ENCODE peak calls at places on chromosome 11, in seven cellular contexts. B is K562, L is WTC11, Z is HCT116, N is H1, S is HepG2, P is GM12878. Y is an unnamed sample.

GRCh38 chr11:75667831-75668507 is 869 bp downstream of the MAP6 start:
- DNase-seq in L (peak), S (no peak), P (no peak), N (no peak), B (no peak), Z (no peak), Y (peak)

GRCh38 chr11:93133710-93134109 is 64.1 kb downstream of the SLC36A4 start:
- DNase-seq in B (no peak), L (no peak), S (no peak), P (no peak), Z (no peak), N (no peak), Y (no peak)

GRCh38 chr11:70756756-70757155 is 358.4 kb downstream of the CTTN start:
- DNase-seq in N (no peak), L (no peak), P (no peak), B (no peak), S (no peak), Z (no peak), Y (no peak)

GRCh38 chr11:95567685-95568084 is 221.9 kb downstream of the FAM76B start:
- DNase-seq in L (no peak), Z (no peak), S (no peak), B (no peak), N (no peak), P (no peak), Y (no peak)

GRCh38 chr11:9070740-9071476 is 20.5 kb downstream of the SCUBE2 start:
- DNase-seq in B (no peak), L (no peak), P (no peak), S (no peak), Z (no peak), N (no peak), Y (no peak)

GRCh38 chr11:71131861-71132260 is 120.5 kb downstream of the SHANK2 start:
- DNase-seq in N (no peak), B (no peak), S (no peak), L (no peak), Z (no peak), P (no peak), Y (no peak)

GRCh38 chr11:85742873-85743275 is 56.9 kb upstream of the CCDC89 start:
- DNase-seq in Z (no peak), B (no peak), N (no peak), S (no peak), P (no peak), L (no peak), Y (no peak)

GRCh38 chr11:130431337-130431773 is 2.9 kb upstream of the ADAMTS8 start:
- DNase-seq in S (peak), Z (peak), B (peak), L (peak), P (no peak), N (peak), Y (peak)

GRCh38 chr11:84722583-84723108 is 904.5 kb downstream of the DLG2 start:
- DNase-seq in L (peak), Z (no peak), S (no peak), B (no peak), P (no peak), N (no peak), Y (no peak)
- TF ChIP-seq SP1 in L (no peak), Z (no peak), S (no peak), B (no peak), P (no peak), N (no peak), Y (no peak)

GRCh38 chr11:66259225-66259624 is 9.2 kb upstream of the RAB1B start:
- DNase-seq in S (no peak), Z (no peak), N (no peak), B (no peak), P (no peak), L (no peak), Y (no peak)
- TF ChIP-seq SP1 in S (no peak), Z (no peak), N (no peak), B (no peak), P (no peak), L (no peak), Y (no peak)

GRCh38 chr11:118243993-118244762 is 8.0 kb downstream of the MPZL3 start:
- DNase-seq in N (no peak), B (no peak), P (no peak), Z (no peak), S (no peak), L (no peak), Y (no peak)

GRCh38 chr11:118243161-118243560 is 9.0 kb downstream of the MPZL3 start:
- DNase-seq in S (no peak), P (no peak), B (no peak), L (no peak), N (no peak), Z (no peak), Y (no peak)

GRCh38 chr11:118239509-118239908 is 12.7 kb downstream of the MPZL3 start:
- DNase-seq in P (no peak), Z (no peak), N (no peak), L (no peak), B (no peak), S (no peak), Y (no peak)

GRCh38 chr11:118238947-118239346 is 13.2 kb downstream of the MPZL3 start:
- DNase-seq in L (no peak), S (no peak), P (no peak), N (no peak), Z (no peak), B (no peak), Y (no peak)

GRCh38 chr11:118241191-118242098 is 10.7 kb downstream of the MPZL3 start:
- DNase-seq in P (no peak), B (peak), S (peak), Z (peak), L (no peak), N (no peak), Y (no peak)
- TF ChIP-seq SP1 in P (peak), B (no peak), S (no peak), Z (peak), L (no peak), N (no peak), Y (no peak)

GRCh38 chr11:59625703-59626102 is 10.1 kb upstream of the OSBP start:
- DNase-seq in S (no peak), Z (no peak), P (no peak), L (no peak), N (no peak), B (no peak), Y (no peak)
- TF ChIP-seq SP1 in S (no peak), Z (no peak), P (no peak), L (no peak), N (no peak), B (no peak), Y (no peak)

DNA sequence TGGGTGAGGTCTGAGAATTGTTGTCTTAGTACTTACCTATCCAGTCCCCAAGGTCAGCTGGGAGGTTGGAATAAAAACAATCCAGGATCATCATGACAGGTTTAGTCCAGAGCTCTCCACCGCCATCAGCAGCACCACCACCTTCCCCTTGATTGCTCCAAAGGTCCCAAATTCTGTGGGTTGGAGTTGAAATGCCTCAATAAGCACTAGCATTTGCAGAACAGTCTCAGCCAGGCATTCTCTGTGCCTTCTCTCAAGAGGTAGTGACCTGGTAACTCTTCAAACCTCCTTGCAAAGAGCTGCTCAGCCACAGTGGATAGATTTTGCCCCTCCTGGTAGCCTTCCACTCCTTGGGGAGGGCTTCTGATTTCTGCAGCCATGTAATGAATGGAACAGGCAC is 69.6 kb downstream of the PRDM11 start:
- DNase-seq in S (no peak), B (no peak), L (no peak), P (no peak), N (no peak), Z (no peak), Y (no peak)
- TF ChIP-seq SP1 in S (no peak), B (no peak), L (no peak), P (no peak), N (no peak), Z (no peak), Y (no peak)

GRCh38 chr11:67648140-67648795 is 2.3 kb downstream of the ACY3 start:
- DNase-seq in B (peak), S (peak), N (no peak), P (no peak), L (peak), Z (peak), Y (no peak)
- TF ChIP-seq SP1 in B (no peak), S (no peak), N (no peak), P (no peak), L (no peak), Z (no peak), Y (no peak)

GRCh38 chr11:78428773-78429172 is 11.2 kb upstream of the GAB2 start:
- DNase-seq in L (no peak), S (no peak), Z (no peak), P (no peak), N (no peak), B (no peak), Y (no peak)

GRCh38 chr11:78429209-78429608 is 11.6 kb upstream of the GAB2 start:
- DNase-seq in B (no peak), Z (no peak), N (no peak), S (no peak), P (no peak), L (no peak), Y (no peak)

GRCh38 chr11:78427615-78428272 is 10.1 kb upstream of the GAB2 start:
- DNase-seq in B (no peak), N (no peak), P (no peak), Z (no peak), L (no peak), S (no peak), Y (no peak)

GRCh38 chr11:78428273-78428651 is 10.6 kb upstream of the GAB2 start:
- DNase-seq in S (no peak), P (no peak), N (no peak), L (no peak), B (no peak), Z (no peak), Y (no peak)

DNA sequence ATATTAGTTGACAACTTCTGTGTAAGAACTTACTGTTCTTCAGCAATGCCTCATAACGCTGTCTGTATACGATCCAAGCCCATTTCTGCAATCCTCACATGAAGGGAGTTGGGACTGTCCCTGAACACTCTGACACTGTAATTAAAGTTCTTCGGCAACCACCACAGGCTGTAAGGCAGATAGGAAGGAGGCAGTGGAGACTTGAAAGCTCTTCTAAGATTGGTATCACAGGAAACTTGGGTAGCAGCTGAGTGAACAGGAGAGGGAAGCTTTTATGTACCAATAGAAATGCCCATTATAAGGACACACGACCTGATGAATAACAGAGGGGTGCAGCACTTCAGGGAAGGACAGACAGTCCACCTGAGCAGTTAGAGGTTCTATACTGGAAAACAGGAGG is 12.0 kb upstream of the GAB2 start:
- DNase-seq in P (no peak), Z (no peak), N (no peak), L (no peak), S (no peak), B (no peak), Y (no peak)
- TF ChIP-seq SP1 in P (no peak), Z (no peak), N (no peak), L (no peak), S (no peak), B (no peak), Y (no peak)

GRCh38 chr11:121291896-121292502 is 572 bp upstream of the SC5D start:
- DNase-seq in N (no peak), B (no peak), Z (no peak), P (peak), L (no peak), S (no peak), Y (no peak)
- TF ChIP-seq SP1 in N (no peak), B (no peak), Z (no peak), P (no peak), L (no peak), S (no peak), Y (no peak)

DNA sequence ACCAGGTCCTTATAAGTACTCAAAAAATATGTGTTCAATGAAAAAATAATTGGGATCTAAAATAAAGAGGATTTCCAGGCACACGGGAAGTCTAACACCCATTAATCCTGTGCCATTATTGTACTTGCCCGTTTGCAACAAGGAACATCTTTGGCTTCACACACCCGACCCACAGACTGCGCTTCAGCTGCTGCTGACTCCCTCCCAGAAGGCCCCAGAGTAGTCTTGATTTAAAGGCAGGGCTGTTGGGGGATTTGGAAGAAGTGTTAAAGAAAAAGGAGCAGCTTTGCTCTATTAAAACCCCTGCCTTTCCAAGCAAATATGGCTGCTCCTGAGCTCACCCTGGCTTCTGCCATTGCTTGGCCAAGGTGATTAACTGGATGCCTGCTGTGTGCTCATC is 76.2 kb downstream of the KIRREL3 start:
- DNase-seq in N (no peak), P (no peak), B (no peak), S (no peak), Z (no peak), L (no peak), Y (no peak)
- TF ChIP-seq SP1 in N (no peak), P (no peak), B (no peak), S (no peak), Z (no peak), L (no peak), Y (no peak)

DNA sequence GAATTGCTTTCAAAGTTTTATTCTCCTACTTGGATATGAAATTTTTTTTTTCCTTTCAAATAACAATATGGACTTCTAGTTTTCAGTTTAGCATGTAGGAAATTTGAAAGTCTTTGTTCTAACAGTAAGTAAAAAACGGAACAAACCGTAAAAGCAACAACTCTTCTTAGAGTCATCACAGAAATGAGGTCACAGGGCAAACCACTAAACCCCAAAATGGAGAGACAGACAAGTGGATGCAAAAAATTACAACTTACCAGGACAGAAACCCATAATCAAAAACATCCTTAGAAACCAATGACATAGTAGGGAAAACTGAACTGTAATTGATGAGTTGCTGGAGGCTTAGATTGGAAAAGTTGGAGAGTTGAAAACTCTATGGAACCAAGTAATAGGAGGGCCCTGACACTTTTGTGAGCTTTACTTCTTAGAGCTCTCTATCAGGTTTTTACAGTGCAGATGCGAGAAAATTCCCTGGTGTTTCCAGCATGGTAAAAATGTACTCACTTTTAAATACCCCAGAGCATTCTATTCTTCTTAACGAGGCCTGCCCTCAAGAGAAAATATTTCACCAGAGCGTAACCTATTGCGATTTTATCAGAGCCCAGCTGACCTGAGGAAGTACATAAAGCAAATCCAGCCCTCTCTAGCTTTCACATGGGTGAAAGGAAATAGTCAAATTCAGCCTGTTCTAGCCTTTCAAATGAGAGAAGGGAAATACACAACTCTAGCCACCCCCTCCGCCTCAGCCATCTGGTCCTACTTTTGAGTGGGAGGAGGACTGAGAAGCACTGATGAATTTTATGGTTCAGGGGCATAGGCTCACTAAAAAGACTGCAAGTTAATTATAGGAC is 39.2 kb downstream of the CASP12 start:
- DNase-seq in Z (no peak), N (no peak), L (no peak), B (no peak), P (no peak), S (no peak), Y (no peak)
- TF ChIP-seq SP1 in Z (no peak), N (no peak), L (no peak), B (no peak), P (no peak), S (no peak), Y (no peak)

Y was measured in HEK293T.